ENCODE peak calls at places on chromosome 7, in seven cellular contexts. C is SJSA1, R is tibial artery, E is right cardiac atrium, S is astrocyte of the spinal cord, P is brain microvascular endothelial cell, X is sigmoid colon. H is an unnamed sample.

GRCh38 chr7:117950601-117951278 is 77.5 kb upstream of the CTTNBP2 start:
- DNase-seq in C (no peak), S (no peak), P (no peak), X (no peak), E (no peak), R (no peak), H (no peak)

GRCh38 chr7:92460109-92460508 is 12.8 kb downstream of the GATAD1 start:
- DNase-seq in X (no peak), S (no peak), C (no peak), P (no peak), R (no peak), E (no peak), H (no peak)

GRCh38 chr7:6501586-6502564 is 49.4 kb downstream of the GRID2IP start:
- DNase-seq in C (no peak), E (no peak), R (no peak), P (no peak), X (no peak), S (no peak), H (no peak)

GRCh38 chr7:101936612-101937231 is 119.3 kb downstream of the CUX1 start:
- DNase-seq in S (peak), C (peak), E (peak), X (peak), R (peak), P (no peak), H (no peak)

GRCh38 chr7:11707606-11708193 is 124.3 kb downstream of the THSD7A start:
- DNase-seq in R (no peak), S (peak), E (no peak), P (no peak), C (peak), X (no peak), H (no peak)

GRCh38 chr7:39664585-39664984 is 41.2 kb downstream of the RALA start:
- DNase-seq in C (no peak), R (no peak), P (no peak), X (no peak), E (no peak), S (no peak), H (no peak)

GRCh38 chr7:133452611-133453010 is 199.7 kb downstream of the EXOC4 start:
- DNase-seq in X (no peak), P (no peak), E (no peak), C (no peak), S (no peak), R (no peak), H (no peak)

GRCh38 chr7:114944742-114945625 is 23.1 kb downstream of the MDFIC start:
- DNase-seq in P (peak), S (peak), C (peak), E (peak), X (peak), R (peak), H (peak)

GRCh38 chr7:33761440-33762080 is 143.8 kb upstream of the BMPER start:
- DNase-seq in X (no peak), C (no peak), P (no peak), E (peak), R (no peak), S (no peak), H (no peak)

GRCh38 chr7:153090757-153091156 is 331.2 kb downstream of the ACTR3B start:
- DNase-seq in S (no peak), R (no peak), C (no peak), E (no peak), P (no peak), X (no peak), H (no peak)

GRCh38 chr7:93043393-93043985 is 74.3 kb downstream of the SAMD9 start:
- DNase-seq in R (no peak), S (peak), X (no peak), C (peak), P (peak), E (peak), H (peak)

GRCh38 chr7:137454169-137455166 is 110.9 kb upstream of the PTN start:
- DNase-seq in X (peak), E (peak), C (peak), R (peak), S (peak), P (peak), H (no peak)

GRCh38 chr7:139403601-139404000 is 43.9 kb downstream of the LUC7L2 start:
- DNase-seq in C (no peak), X (no peak), P (no peak), R (no peak), S (no peak), E (no peak), H (no peak)

GRCh38 chr7:85890244-85890811 is 703.5 kb upstream of the SEMA3D start:
- DNase-seq in P (no peak), S (peak), E (no peak), R (no peak), C (peak), X (no peak), H (no peak)

GRCh38 chr7:39164887-39165286 is 187.2 kb downstream of the POU6F2 start:
- DNase-seq in X (no peak), R (no peak), S (no peak), E (no peak), P (no peak), C (no peak), H (no peak)

GRCh38 chr7:99543081-99543671 is 8.7 kb downstream of the FAM200A start:
- DNase-seq in C (no peak), S (no peak), R (no peak), P (no peak), X (no peak), E (peak), H (no peak)

GRCh38 chr7:90661290-90662151 is 65.4 kb downstream of the CDK14 start:
- DNase-seq in S (peak), R (no peak), X (no peak), C (no peak), P (peak), E (no peak), H (peak)

GRCh38 chr7:155213385-155213784 is 84.3 kb upstream of the INSIG1 start:
- DNase-seq in X (no peak), C (no peak), P (peak), R (no peak), S (peak), E (no peak), H (peak)

GRCh38 chr7:155212301-155213015 is 85.2 kb upstream of the INSIG1 start:
- DNase-seq in E (no peak), C (no peak), X (no peak), P (no peak), R (no peak), S (no peak), H (no peak)

GRCh38 chr7:155213955-155214327 is 83.7 kb upstream of the INSIG1 start:
- DNase-seq in R (no peak), X (no peak), P (no peak), S (no peak), E (no peak), C (no peak), H (no peak)

GRCh38 chr7:155215576-155216325 is 81.9 kb upstream of the INSIG1 start:
- DNase-seq in S (no peak), P (no peak), E (no peak), C (no peak), X (no peak), R (no peak), H (no peak)

GRCh38 chr7:155214328-155214986 is 83.2 kb upstream of the INSIG1 start:
- DNase-seq in P (no peak), X (no peak), R (no peak), E (no peak), C (no peak), S (no peak), H (no peak)
- H3K4me3 ChIP-seq in P (no peak), X (peak), R (no peak), E (no peak), C (no peak), S (peak), H (no peak)

GRCh38 chr7:135213831-135214230 is 2.5 kb upstream of the WDR91 start:
- DNase-seq in E (no peak), S (no peak), P (no peak), R (no peak), C (no peak), X (no peak), H (no peak)
- H3K4me3 ChIP-seq in E (no peak), S (no peak), P (no peak), R (no peak), C (no peak), X (no peak), H (no peak)

DNA sequence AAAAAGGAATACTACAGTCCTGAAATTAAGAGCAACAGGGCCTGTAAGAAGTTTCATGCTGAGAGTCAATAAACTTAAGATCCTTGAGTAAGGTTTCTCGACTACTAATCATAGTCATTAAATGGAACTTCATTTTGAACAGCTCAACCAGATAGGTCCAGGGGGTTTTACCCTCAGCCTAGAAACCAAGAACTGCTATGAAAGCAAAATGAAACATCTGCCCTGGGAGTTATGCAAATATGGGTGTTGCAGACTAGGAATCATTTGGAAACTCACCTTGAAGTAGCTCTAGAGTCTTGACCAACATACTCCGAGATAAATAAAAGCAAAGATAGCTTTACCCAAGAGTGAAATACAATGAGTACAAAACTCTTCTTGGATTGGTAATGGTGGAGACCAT is 128.0 kb downstream of the HGF start:
- DNase-seq in R (no peak), S (no peak), C (no peak), E (no peak), X (no peak), P (no peak), H (no peak)
- H3K4me3 ChIP-seq in R (no peak), S (no peak), C (no peak), E (no peak), X (no peak), P (no peak), H (no peak)

DNA sequence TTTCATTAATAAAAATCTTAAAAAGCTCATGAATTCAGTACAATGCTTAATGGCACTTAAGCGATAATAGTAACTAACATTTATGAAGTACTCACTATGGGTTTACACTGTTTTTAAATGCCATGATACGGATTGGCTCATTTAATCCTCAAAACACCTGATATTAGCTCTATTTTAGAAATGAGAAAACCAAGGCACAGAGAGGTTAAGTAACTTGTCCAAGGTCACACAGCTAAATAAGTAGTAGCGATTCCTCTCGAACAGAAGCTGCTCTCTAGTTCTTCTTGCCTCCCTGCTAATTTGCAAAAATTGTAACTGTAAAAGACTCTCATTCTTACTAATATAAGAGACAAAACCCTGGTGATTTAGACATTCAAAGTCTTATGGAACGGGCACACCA is 110.7 kb upstream of the RHEB start:
- DNase-seq in E (no peak), C (no peak), R (no peak), P (no peak), X (no peak), S (no peak), H (no peak)
- H3K4me3 ChIP-seq in E (no peak), C (peak), R (peak), P (peak), X (peak), S (peak), H (no peak)

DNA sequence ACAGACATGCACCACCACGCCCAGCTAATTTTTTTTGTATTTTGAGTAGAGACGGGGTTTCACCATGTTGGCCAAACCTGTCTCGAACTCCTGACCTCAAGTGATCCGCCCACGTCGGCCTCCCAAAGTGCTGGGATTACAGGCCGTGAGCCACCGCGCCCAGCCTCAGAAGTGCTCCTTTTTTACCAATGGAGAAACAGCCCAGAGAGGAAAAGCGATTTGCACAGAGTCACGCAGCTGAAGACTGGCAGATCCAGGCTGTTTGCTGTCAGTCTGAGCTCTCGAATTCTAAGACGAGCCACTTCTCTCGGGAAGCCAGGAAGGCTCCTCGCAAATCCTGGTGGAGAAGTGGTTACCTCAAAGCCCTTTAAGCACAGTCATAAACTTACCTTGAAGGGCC is 57.4 kb upstream of the SDK1 start:
- DNase-seq in C (no peak), E (peak), R (no peak), S (no peak), P (no peak), X (no peak), H (no peak)
- H3K4me3 ChIP-seq in C (no peak), E (no peak), R (no peak), S (no peak), P (no peak), X (no peak), H (no peak)

GRCh38 chr7:28176645-28177044 is 4.0 kb downstream of the JAZF1 start:
- DNase-seq in S (no peak), P (no peak), R (no peak), X (no peak), C (no peak), E (no peak), H (no peak)

GRCh38 chr7:28179081-28180030 is 1.2 kb downstream of the JAZF1 start:
- DNase-seq in P (no peak), E (peak), S (peak), R (peak), C (no peak), X (peak), H (peak)

GRCh38 chr7:28177836-28178235 is 2.8 kb downstream of the JAZF1 start:
- DNase-seq in X (no peak), E (no peak), C (no peak), R (no peak), P (no peak), S (no peak), H (no peak)

GRCh38 chr7:28180031-28180363 is 598 bp downstream of the JAZF1 start:
- DNase-seq in X (no peak), E (no peak), C (no peak), S (no peak), P (no peak), R (no peak), H (no peak)

GRCh38 chr7:28178537-28178936 is 2.1 kb downstream of the JAZF1 start:
- DNase-seq in S (no peak), E (no peak), P (no peak), X (no peak), R (no peak), C (no peak), H (no peak)
- H3K4me3 ChIP-seq in S (no peak), E (peak), P (peak), X (peak), R (peak), C (peak), H (peak)

H was measured in MG63.